ENCODE peak calls at places on chromosomes 2 and 18, in ten cellular contexts. U is AG09309; S is fibroblast of pulmonary artery; E is epithelial cell of proximal tubule; J is neural progenitor cell; D is fibroblast of the aortic adventitia; X is CD4-positive, alpha-beta T cell; Z is cardiac fibroblast; Y is pancreas; C is bronchial epithelial cell. B is an unnamed sample.

GRCh38 chr2:187302619-187303018 is 145.4 kb downstream of the CALCRL start:
- DNase-seq in S (peak), X (no peak), U (no peak), E (no peak), Z (peak), Y (no peak), C (peak), D (peak), J (no peak), B (no peak)

GRCh38 chr2:96924775-96925747 is 55.2 kb upstream of the SEMA4C start:
- DNase-seq in Y (no peak), U (no peak), J (no peak), X (peak), Z (no peak), S (no peak), C (no peak), E (no peak), D (no peak), B (no peak)

GRCh38 chr2:59184281-59185020 is 943.3 kb upstream of the FANCL start:
- DNase-seq in D (no peak), S (no peak), J (no peak), Z (no peak), Y (no peak), U (no peak), X (no peak), C (peak), E (no peak), B (no peak)

GRCh38 chr2:151881342-151881741 is 53.1 kb upstream of the ARL5A start:
- DNase-seq in U (no peak), C (no peak), Y (no peak), D (no peak), E (no peak), J (no peak), S (no peak), X (no peak), Z (no peak), B (no peak)

GRCh38 chr2:173589604-173590277 is 235.1 kb downstream of the CDCA7 start:
- DNase-seq in S (peak), Y (peak), E (no peak), X (no peak), C (peak), U (no peak), Z (peak), D (no peak), J (no peak), B (peak)

GRCh38 chr18:37065221-37065620 is 236.3 kb downstream of the KIAA1328 start:
- DNase-seq in Y (no peak), S (no peak), J (no peak), C (no peak), D (no peak), U (no peak), E (no peak), X (no peak), Z (no peak), B (no peak)

GRCh38 chr2:96926791-96927190 is 56.9 kb upstream of the SEMA4C start:
- DNase-seq in C (no peak), E (no peak), Z (no peak), Y (no peak), D (no peak), S (no peak), X (no peak), J (no peak), U (no peak), B (no peak)

GRCh38 chr2:222690564-222691200 is 19.2 kb downstream of the MOGAT1 start:
- DNase-seq in U (no peak), Z (peak), X (peak), C (peak), E (no peak), D (peak), S (peak), Y (peak), J (peak), B (peak)

GRCh38 chr2:27117995-27118524 is 868 bp downstream of the CGREF1 start:
- DNase-seq in Y (no peak), J (no peak), S (no peak), D (no peak), Z (no peak), X (no peak), U (no peak), E (no peak), C (no peak), B (no peak)

GRCh38 chr2:203898697-203899096 is 31.1 kb downstream of the CTLA4 start:
- DNase-seq in U (no peak), X (no peak), Z (no peak), S (no peak), E (no peak), D (no peak), J (no peak), Y (no peak), C (no peak), B (no peak)

GRCh38 chr18:41938445-41938844 is 16.6 kb upstream of the PIK3C3 start:
- DNase-seq in S (peak), X (no peak), Y (no peak), Z (peak), J (no peak), D (peak), U (peak), E (peak), C (peak), B (no peak)

DNA sequence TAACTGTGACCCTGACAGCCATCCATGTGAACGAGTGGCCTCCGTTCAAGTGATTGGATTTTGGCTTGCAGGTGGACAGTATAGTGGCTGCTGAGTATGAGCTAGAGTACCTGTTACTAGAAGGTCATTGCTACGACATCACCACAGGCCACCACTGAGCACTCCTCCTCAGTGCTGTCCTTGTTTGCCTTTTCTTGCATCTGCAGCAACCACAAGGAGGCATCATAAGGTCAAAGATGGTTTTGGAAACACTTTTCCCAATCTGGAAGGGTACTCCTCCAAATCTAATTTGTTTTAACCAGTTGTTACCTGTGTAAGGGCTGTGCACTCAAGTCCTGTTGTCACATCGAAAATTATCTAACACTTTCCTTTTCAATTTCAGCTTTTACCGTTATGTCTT is 81.2 kb downstream of the UGGT1 start:
- DNase-seq in D (no peak), Y (no peak), Z (peak), C (no peak), E (no peak), U (no peak), J (peak), X (no peak), S (no peak), B (peak)
- TF ChIP-seq CTCF in D (peak), Y (no peak), Z (peak), C (peak), E (peak), U (no peak), J (peak), X (no peak), S (peak), B (no peak)

GRCh38 chr2:179447839-179448447 is 183.3 kb upstream of the SESTD1 start:
- DNase-seq in Y (no peak), S (no peak), X (no peak), C (no peak), D (no peak), U (no peak), E (no peak), J (no peak), Z (no peak), B (no peak)
- TF ChIP-seq CTCF in Y (no peak), S (peak), X (no peak), C (no peak), D (no peak), U (peak), E (peak), J (peak), Z (peak), B (peak)

GRCh38 chr18:79315589-79315988 is 80.1 kb upstream of the NFATC1 start:
- DNase-seq in J (no peak), S (no peak), Y (no peak), X (no peak), U (no peak), D (no peak), Z (no peak), E (no peak), C (no peak), B (no peak)

GRCh38 chr18:79321625-79322024 is 74.1 kb upstream of the NFATC1 start:
- DNase-seq in C (no peak), Y (no peak), D (peak), X (no peak), S (peak), Z (no peak), J (no peak), E (no peak), U (no peak), B (no peak)

GRCh38 chr18:79318142-79318673 is 77.5 kb upstream of the NFATC1 start:
- DNase-seq in Z (no peak), Y (no peak), D (no peak), C (no peak), E (no peak), S (no peak), U (no peak), J (no peak), X (no peak), B (no peak)

GRCh38 chr18:79320216-79320615 is 75.5 kb upstream of the NFATC1 start:
- DNase-seq in U (no peak), E (no peak), X (no peak), J (peak), Z (no peak), D (no peak), C (no peak), Y (no peak), S (no peak), B (no peak)

GRCh38 chr18:79317718-79318117 is 78.0 kb upstream of the NFATC1 start:
- DNase-seq in Y (no peak), C (no peak), D (no peak), S (peak), J (no peak), U (no peak), X (no peak), Z (peak), E (peak), B (no peak)
- TF ChIP-seq CTCF in Y (no peak), C (no peak), D (peak), S (peak), J (no peak), U (peak), X (no peak), Z (no peak), E (peak), B (no peak)

GRCh38 chr2:42931147-42931817 is 138.9 kb upstream of the HAAO start:
- DNase-seq in U (no peak), J (peak), Z (no peak), Y (no peak), D (no peak), S (no peak), C (no peak), E (no peak), X (no peak), B (no peak)
- TF ChIP-seq CTCF in U (peak), J (peak), Z (peak), Y (no peak), D (peak), S (peak), C (peak), E (peak), X (no peak), B (no peak)

DNA sequence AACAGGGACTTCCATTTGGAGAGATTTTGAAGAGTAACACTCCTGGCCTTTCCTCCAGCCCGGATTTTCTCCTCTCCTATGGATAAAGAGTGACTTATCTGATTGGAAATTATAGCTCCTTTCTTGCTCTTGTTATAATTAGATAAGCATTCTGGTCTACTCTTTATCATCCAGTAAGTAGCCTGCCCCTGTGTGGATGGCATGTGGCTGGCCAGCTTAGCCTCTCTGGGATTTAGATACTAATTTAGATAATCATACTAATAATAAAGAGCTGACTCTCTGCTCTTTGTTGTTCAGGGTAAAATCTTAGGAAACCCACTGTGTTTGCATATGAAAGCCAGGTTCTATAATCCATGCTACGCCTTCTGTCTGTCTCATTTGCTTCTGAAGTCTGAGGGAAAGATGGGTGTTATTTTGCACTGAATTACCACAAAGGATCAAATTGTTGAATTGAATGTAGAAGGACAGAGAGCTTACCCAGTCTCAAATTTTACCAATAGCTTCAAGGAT is 438.8 kb downstream of the SPAG16 start:
- DNase-seq in Z (no peak), X (no peak), D (no peak), C (no peak), U (no peak), S (no peak), J (peak), Y (no peak), E (no peak), B (no peak)
- TF ChIP-seq CTCF in Z (no peak), X (no peak), D (no peak), C (no peak), U (no peak), S (no peak), J (no peak), Y (no peak), E (no peak), B (no peak)

DNA sequence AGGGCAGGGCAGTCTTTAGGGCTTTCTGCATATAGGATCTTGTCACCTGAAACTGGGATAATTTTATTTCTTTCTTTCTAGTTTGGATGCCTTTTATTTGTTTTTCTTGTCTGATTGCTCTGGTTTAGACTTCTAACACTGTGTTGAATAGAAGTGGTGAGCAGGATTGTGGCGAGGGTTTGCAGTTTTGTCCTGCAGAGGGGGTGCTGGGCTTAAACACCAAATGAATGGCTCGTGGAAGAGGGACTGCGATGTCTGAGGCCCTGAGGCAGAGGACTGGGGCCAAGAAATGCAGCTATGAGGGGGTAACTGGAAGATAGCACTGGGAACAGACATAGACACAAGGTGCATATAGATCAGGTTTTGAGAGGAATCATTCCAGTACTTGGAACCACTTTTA is 20.4 kb downstream of the UBE2F start:
- DNase-seq in X (no peak), Y (no peak), Z (no peak), S (no peak), U (no peak), J (no peak), D (no peak), E (no peak), C (no peak), B (no peak)
- TF ChIP-seq CTCF in X (no peak), Y (no peak), Z (no peak), S (no peak), U (no peak), J (no peak), D (no peak), E (no peak), C (no peak), B (no peak)

GRCh38 chr2:201263774-201264173 is 3.4 kb downstream of the CASP8 start:
- DNase-seq in E (no peak), Z (no peak), U (no peak), X (no peak), S (no peak), J (no peak), D (no peak), Y (no peak), C (no peak), B (no peak)
- TF ChIP-seq CTCF in E (no peak), Z (no peak), U (no peak), X (no peak), S (no peak), J (no peak), D (no peak), Y (no peak), C (no peak), B (no peak)

DNA sequence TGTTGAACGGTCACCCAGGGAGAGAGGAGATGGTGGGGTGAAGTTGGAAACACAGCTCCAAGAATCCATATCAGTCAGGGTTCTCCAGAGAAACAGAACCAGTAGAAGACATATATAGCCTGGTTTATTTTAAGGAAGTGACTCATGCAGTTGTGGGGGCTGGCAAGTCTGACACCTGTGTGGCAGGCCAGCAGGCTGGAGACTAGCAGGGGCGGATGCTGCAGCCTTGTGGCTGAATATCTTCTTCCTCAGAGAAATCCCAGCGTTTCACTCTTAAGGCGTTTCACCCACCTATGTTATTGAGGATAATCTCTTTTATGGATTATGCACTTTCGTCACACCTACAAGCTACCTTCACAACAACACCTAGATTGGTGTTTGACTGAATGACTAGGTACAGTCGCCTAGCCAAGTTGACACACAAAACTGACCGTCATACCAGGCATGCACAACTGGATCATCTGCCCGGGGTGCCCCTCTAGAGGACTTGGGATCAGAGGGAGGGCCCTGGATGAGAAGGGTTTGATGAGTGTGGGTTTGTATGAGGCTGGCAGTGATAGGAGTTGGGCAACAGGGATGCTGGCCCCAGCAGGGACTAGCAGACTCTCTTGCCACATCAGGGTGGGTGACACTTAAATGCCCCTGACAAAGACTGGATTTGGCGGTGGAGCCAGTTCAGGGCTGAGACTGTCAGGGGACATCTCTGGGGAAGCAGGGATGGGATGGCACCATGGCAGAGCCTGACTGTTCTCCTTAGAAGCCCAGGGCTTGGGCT is 23.4 kb downstream of the MROH2A start:
- DNase-seq in J (no peak), D (peak), E (no peak), U (no peak), X (peak), S (peak), C (peak), Y (no peak), Z (peak), B (peak)
- TF ChIP-seq CTCF in J (no peak), D (no peak), E (no peak), U (no peak), X (no peak), S (no peak), C (no peak), Y (no peak), Z (no peak), B (no peak)

DNA sequence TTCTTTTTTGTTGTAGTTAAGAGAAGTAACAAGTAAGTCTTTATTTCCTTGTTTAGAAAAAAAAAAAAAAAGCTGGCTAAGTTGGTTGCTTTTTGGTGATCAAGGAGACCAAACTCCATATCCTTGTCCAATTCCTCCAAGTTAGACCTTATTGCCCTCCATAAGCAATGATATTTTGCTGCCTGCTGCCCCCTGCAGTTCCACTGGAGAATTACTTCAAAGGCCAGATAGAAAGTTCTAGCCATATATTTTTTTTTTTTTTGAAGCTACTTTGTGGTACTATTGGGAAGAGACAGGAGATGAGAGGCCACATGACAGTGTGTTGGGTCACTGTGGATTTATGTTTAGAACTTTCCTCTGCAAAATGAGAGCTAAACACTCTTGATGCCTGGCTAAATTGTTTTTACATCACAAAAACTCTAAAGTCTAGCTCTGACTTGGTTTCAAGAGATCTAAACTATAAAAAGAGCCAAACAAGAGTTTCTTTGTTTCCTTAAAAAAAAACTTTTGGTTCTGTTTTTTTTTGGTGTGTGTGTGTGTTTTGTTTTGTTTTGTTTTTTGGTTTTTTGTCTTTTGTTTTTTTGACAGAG is 80.7 kb upstream of the RASGRP3 start:
- DNase-seq in U (no peak), S (peak), C (peak), D (peak), Z (peak), E (no peak), Y (peak), X (no peak), J (peak), B (peak)
- TF ChIP-seq CTCF in U (peak), S (peak), C (peak), D (peak), Z (peak), E (peak), Y (no peak), X (peak), J (peak), B (no peak)

B was measured in Calu3.